ENCODE peak calls at places on chromosomes 13 and 19, in nine cellular contexts. P is H1, H is endothelial cell of umbilical vein, O is GM23248, L is K562, X is HCT116, Z is mammary epithelial cell, R is GM23338, Q is neural progenitor cell. A is an unnamed sample. For H3K4me1, the result is how much of the 10 kb centered on the place peaks cover.

GRCh38 chr13:97310809-97311436 is 88.8 kb downstream of the MBNL2 start:
- DNase-seq in H (no peak), O (no peak), L (no peak), P (no peak), Z (no peak), R (no peak), X (no peak), Q (no peak), A (no peak)

GRCh38 chr19:13282486-13283065 is 132.4 kb downstream of the IER2 start:
- DNase-seq in Q (no peak), O (no peak), P (no peak), X (no peak), L (no peak), R (no peak), H (no peak), Z (no peak), A (no peak)

GRCh38 chr13:32783067-32783466 is 196.8 kb downstream of the PDS5B start:
- DNase-seq in O (peak), L (no peak), R (no peak), X (no peak), Z (peak), P (no peak), Q (no peak), H (no peak), A (peak)

GRCh38 chr19:55670280-55671053 is 4.6 kb upstream of the EPN1 start:
- DNase-seq in O (no peak), Q (peak), X (no peak), R (no peak), P (no peak), H (peak), Z (no peak), L (peak), A (no peak)

GRCh38 chr13:40329682-40330485 is 336.6 kb downstream of the FOXO1 start:
- DNase-seq in R (no peak), P (no peak), O (no peak), Z (no peak), X (no peak), H (no peak), L (no peak), Q (no peak), A (no peak)

GRCh38 chr13:29969286-29969685 is 118.9 kb upstream of the UBL3 start:
- DNase-seq in Q (no peak), X (no peak), O (peak), H (no peak), P (no peak), Z (peak), L (no peak), R (no peak), A (no peak)

GRCh38 chr19:16027528-16027927 is 48.8 kb upstream of the TPM4 start:
- DNase-seq in R (no peak), X (no peak), H (no peak), L (no peak), P (no peak), Q (no peak), O (no peak), Z (no peak), A (no peak)

GRCh38 chr13:100089633-100090032 is 740 bp downstream of the PCCA start:
- DNase-seq in R (no peak), O (peak), X (no peak), H (peak), P (no peak), L (no peak), Z (peak), Q (no peak), A (peak)

GRCh38 chr13:40563350-40564125 is 102.9 kb downstream of the FOXO1 start:
- DNase-seq in L (no peak), R (no peak), P (no peak), Z (no peak), H (no peak), X (no peak), Q (peak), O (no peak), A (no peak)

GRCh38 chr13:112825875-112826274 is 136.0 kb downstream of the ATP11A start:
- DNase-seq in Q (no peak), H (no peak), P (no peak), O (no peak), L (no peak), R (no peak), X (no peak), Z (no peak), A (no peak)

GRCh38 chr13:24692541-24692940 is 12.3 kb downstream of the ATP12A start:
- DNase-seq in O (peak), Q (no peak), P (no peak), X (no peak), R (no peak), H (no peak), Z (no peak), L (no peak), A (no peak)

GRCh38 chr13:83620535-83621220 is 261.6 kb downstream of the SLITRK1 start:
- DNase-seq in L (no peak), X (peak), H (no peak), Z (peak), P (no peak), R (no peak), O (peak), Q (no peak), A (no peak)

GRCh38 chr19:38417544-38418506 is 8.2 kb downstream of the RASGRP4 start:
- DNase-seq in O (peak), X (peak), R (peak), H (no peak), L (peak), Q (peak), P (no peak), Z (peak), A (no peak)

GRCh38 chr13:40438999-40439797 is 227.2 kb downstream of the FOXO1 start:
- DNase-seq in X (no peak), Q (no peak), Z (peak), R (no peak), L (no peak), H (peak), O (peak), P (no peak), A (no peak)

GRCh38 chr13:68810660-68811059 is 1297.0 kb upstream of the ATXN8OS start:
- DNase-seq in O (no peak), Q (peak), X (no peak), P (no peak), H (no peak), R (peak), L (no peak), Z (no peak), A (no peak)

GRCh38 chr13:28717170-28717569 is 1.6 kb downstream of the SLC46A3 start:
- DNase-seq in R (no peak), Z (no peak), P (no peak), L (no peak), Q (no peak), H (no peak), O (no peak), X (no peak), A (no peak)

GRCh38 chr13:24208314-24208713 is 47.8 kb downstream of the SPATA13 start:
- DNase-seq in Q (no peak), X (peak), L (no peak), H (peak), R (no peak), Z (peak), O (peak), P (no peak), A (no peak)

GRCh38 chr13:35484384-35484783 is 7.9 kb upstream of the MAB21L1 start:
- DNase-seq in Q (no peak), H (no peak), Z (no peak), X (no peak), O (no peak), P (no peak), L (no peak), R (no peak), A (no peak)

GRCh38 chr13:43835701-43836100 is 43.8 kb downstream of the CCDC122 start:
- DNase-seq in P (no peak), R (no peak), X (no peak), Z (peak), Q (no peak), L (no peak), H (no peak), O (peak), A (no peak)

GRCh38 chr13:111115841-111116500 is 861 bp downstream of the ARHGEF7 start:
- DNase-seq in X (no peak), P (no peak), R (peak), Z (no peak), Q (peak), L (no peak), O (peak), H (peak), A (no peak)

GRCh38 chr13:93903909-93904308 is 575.6 kb downstream of the DCT start:
- DNase-seq in R (no peak), Z (no peak), O (no peak), P (no peak), Q (no peak), H (no peak), L (no peak), X (no peak), A (no peak)

GRCh38 chr13:78608705-78609463 is 5.5 kb upstream of the POU4F1 start:
- DNase-seq in O (peak), R (peak), H (peak), X (no peak), Q (peak), L (no peak), P (no peak), Z (no peak), A (no peak)
- TF ChIP-seq EZH2 in O (peak), R (peak), H (peak), X (no peak), Q (peak), L (no peak), P (peak), Z (no peak), A (no peak)

DNA sequence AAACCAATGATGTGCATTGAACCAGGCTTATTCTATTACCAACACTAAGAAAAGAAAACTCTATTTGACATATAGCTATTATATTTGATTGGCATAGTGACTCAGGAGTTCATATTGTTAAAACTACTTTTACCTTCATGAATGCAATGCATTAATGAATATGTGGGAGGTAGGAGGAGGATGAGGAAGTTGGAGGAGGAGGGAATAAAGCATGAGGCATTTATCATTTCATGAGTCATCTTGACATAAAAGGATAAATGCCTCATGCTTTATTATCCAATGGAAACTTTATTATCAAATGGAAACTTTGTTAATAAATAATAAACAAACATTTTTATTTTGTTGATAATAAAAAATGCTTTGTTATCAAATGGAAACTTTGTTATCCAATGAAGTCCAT is 116.5 kb downstream of the SPRY2 start:
- DNase-seq in O (no peak), P (no peak), Q (no peak), X (no peak), L (no peak), H (peak), R (no peak), Z (peak), A (no peak)
- H3K4me1 ChIP-seq in O (under half), P (under half), Q (under half), X (under half), L (under half), H (under half), R (under half), Z (under half), A (under half)

GRCh38 chr19:45664575-45664974 is 3.4 kb upstream of the GIPR start:
- DNase-seq in R (no peak), Z (no peak), Q (no peak), X (no peak), H (no peak), P (no peak), O (no peak), L (no peak), A (no peak)
- H3K4me2 ChIP-seq in R (no peak), Z (no peak), Q (no peak), X (no peak), H (no peak), P (no peak), O (no peak), L (no peak), A (no peak)

GRCh38 chr13:42272776-42273175 is 824 bp downstream of the AKAP11 start:
- DNase-seq in R (no peak), X (no peak), P (no peak), Q (no peak), H (no peak), L (no peak), O (peak), Z (no peak), A (no peak)

GRCh38 chr13:42272115-42272756 is at the start of gene AKAP11:
- DNase-seq in P (no peak), Z (peak), O (peak), R (peak), L (no peak), X (no peak), Q (peak), H (peak), A (peak)

GRCh38 chr13:42271337-42272114 is 426 bp upstream of the AKAP11 start:
- DNase-seq in O (peak), Z (peak), H (peak), L (peak), P (peak), Q (peak), R (peak), X (peak), A (peak)

GRCh38 chr13:42270160-42270856 is 1.6 kb upstream of the AKAP11 start:
- DNase-seq in O (no peak), X (no peak), Z (no peak), R (no peak), L (no peak), Q (no peak), P (no peak), H (no peak), A (no peak)

DNA sequence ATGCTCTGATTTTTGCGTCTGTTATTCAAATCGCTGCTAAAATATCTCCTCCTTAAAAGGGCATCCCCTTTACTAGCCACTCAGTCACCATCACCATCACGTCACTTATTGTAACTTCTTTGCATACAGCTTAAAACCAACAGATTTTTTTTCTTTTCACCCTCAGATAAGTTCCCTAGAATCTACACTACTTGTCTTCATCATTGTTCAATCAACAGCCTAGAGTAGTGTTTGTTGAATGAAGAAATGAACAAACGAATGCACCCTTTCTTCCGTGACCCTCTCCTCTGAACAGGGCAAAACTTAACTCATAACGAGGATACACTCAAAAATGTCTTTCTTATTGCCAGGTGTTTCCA is 1.1 kb upstream of the AKAP11 start:
- DNase-seq in P (no peak), H (no peak), Z (no peak), X (no peak), L (no peak), R (no peak), O (no peak), Q (no peak), A (no peak)
- TF ChIP-seq EZH2 in P (no peak), H (no peak), Z (no peak), X (no peak), L (no peak), R (no peak), O (no peak), Q (no peak), A (no peak)

GRCh38 chr19:2230029-2230531 is 6.0 kb downstream of the PLEKHJ1 start:
- DNase-seq in P (no peak), L (no peak), Z (no peak), R (no peak), Q (no peak), X (no peak), O (no peak), H (no peak), A (no peak)
- H3K4me1 ChIP-seq in P (under half), L (under half), Z (under half), R (under half), Q (under half), X (under half), O (under half), H (under half), A (under half)

A was measured in DND-41.